ENCODE peak calls at places on chromosomes 5 and 9, in eight cellular contexts. W is transverse colon, K is kidney, O is AG04450, T is spleen, B is dorsolateral prefrontal cortex, G is progenitor cell of endocrine pancreas, Y is Peyer's patch. Z is an unnamed sample.
A peak's percentile ranks its signal among the peaks of the same experiment; 100 is the strongest.

GRCh38 chr9:22244141-22245011 is 202.2 kb upstream of the DMRTA1 start:
- DNase-seq in W (peak; percentile 37), K (no peak), O (no peak), T (peak; percentile 71), B (no peak), G (no peak), Y (no peak), Z (peak; percentile 32)

GRCh38 chr5:66963559-66963971 is 233.0 kb downstream of the CD180 start:
- DNase-seq in W (no peak), K (no peak), O (no peak), T (no peak), B (no peak), G (no peak), Y (no peak), Z (no peak)

GRCh38 chr9:133545494-133546286 is 11.2 kb downstream of the ADAMTSL2 start:
- DNase-seq in W (no peak), K (no peak), O (no peak), T (no peak), B (no peak), G (no peak), Y (no peak), Z (no peak)

GRCh38 chr5:142095651-142096330 is 12.8 kb upstream of the NDFIP1 start:
- DNase-seq in W (peak; percentile 14), K (no peak), O (no peak), T (no peak), B (no peak), G (no peak), Y (no peak), Z (no peak)

GRCh38 chr5:177306674-177307543 is 3.3 kb downstream of the PRELID1 start:
- DNase-seq in W (no peak), K (no peak), O (no peak), T (peak; percentile 88), B (no peak), G (no peak), Y (no peak), Z (peak; percentile 23)

GRCh38 chr5:52007230-52007858 is 624.1 kb downstream of the ISL1 start:
- DNase-seq in W (no peak), K (no peak), O (no peak), T (no peak), B (no peak), G (no peak), Y (no peak), Z (no peak)

GRCh38 chr9:88737031-88737430 is 202.1 kb downstream of the NXNL2 start:
- DNase-seq in W (no peak), K (peak; percentile 14), O (no peak), T (no peak), B (no peak), G (no peak), Y (no peak), Z (no peak)

GRCh38 chr9:112547712-112548440 is 61.2 kb downstream of the KIAA1958 start:
- DNase-seq in W (no peak), K (no peak), O (no peak), T (no peak), B (no peak), G (no peak), Y (no peak), Z (no peak)

GRCh38 chr5:155822177-155822576 is 504.8 kb upstream of the SGCD start:
- DNase-seq in W (no peak), K (no peak), O (no peak), T (no peak), B (no peak), G (no peak), Y (no peak), Z (no peak)
- TF ChIP-seq CTCF in W (peak; percentile 9), K (peak; percentile 16), O (no peak), T (no peak), B (no peak), G (peak; percentile 48), Y (no peak), Z (no peak)

DNA sequence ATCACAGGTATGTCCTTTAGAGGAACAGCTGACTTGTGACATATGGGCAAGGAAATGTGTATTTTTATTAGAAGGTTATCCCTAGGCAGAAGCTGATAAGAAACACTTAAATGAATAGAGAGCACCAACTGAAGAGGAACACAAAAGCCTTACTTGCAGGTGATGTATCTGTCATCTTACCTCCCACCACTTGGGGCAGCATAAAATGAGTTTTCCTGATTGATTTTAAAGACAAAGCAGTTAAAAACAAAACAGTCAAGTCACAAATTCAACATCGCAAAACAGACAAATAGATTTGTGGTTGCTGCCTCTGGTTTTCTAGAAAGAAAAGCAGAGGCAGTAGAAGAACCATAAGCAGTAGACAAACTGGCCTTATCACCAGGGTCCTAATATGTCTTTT is 302.4 kb upstream of the ZNF462 start:
- DNase-seq in W (no peak), K (no peak), O (no peak), T (no peak), B (no peak), G (no peak), Y (no peak), Z (no peak)
- TF ChIP-seq CTCF in W (no peak), K (no peak), O (no peak), T (no peak), B (no peak), G (peak; percentile 44), Y (no peak), Z (no peak)

GRCh38 chr5:30809907-30810306 is 383.6 kb upstream of the CDH6 start:
- DNase-seq in W (no peak), K (no peak), O (no peak), T (no peak), B (no peak), G (no peak), Y (no peak), Z (no peak)

GRCh38 chr5:30808996-30809395 is 384.5 kb upstream of the CDH6 start:
- DNase-seq in W (no peak), K (no peak), O (peak; percentile 15), T (no peak), B (no peak), G (no peak), Y (no peak), Z (no peak)

GRCh38 chr5:30802961-30803705 is 390.4 kb upstream of the CDH6 start:
- DNase-seq in W (no peak), K (no peak), O (no peak), T (no peak), B (no peak), G (no peak), Y (no peak), Z (no peak)

GRCh38 chr5:30804739-30805313 is 388.7 kb upstream of the CDH6 start:
- DNase-seq in W (no peak), K (no peak), O (peak; percentile 11), T (no peak), B (no peak), G (no peak), Y (no peak), Z (no peak)
- TF ChIP-seq CTCF in W (peak; percentile 8), K (peak; percentile 11), O (peak; percentile 57), T (no peak), B (peak; percentile 44), G (no peak), Y (no peak), Z (no peak)

GRCh38 chr5:3511774-3512173 is 83.9 kb upstream of the IRX1 start:
- DNase-seq in W (no peak), K (no peak), O (no peak), T (no peak), B (no peak), G (no peak), Y (no peak), Z (no peak)

GRCh38 chr5:3512291-3512690 is 83.3 kb upstream of the IRX1 start:
- DNase-seq in W (no peak), K (no peak), O (no peak), T (no peak), B (no peak), G (no peak), Y (no peak), Z (no peak)

GRCh38 chr5:3510642-3511041 is 85.0 kb upstream of the IRX1 start:
- DNase-seq in W (no peak), K (no peak), O (no peak), T (peak; percentile 33), B (no peak), G (no peak), Y (no peak), Z (no peak)

DNA sequence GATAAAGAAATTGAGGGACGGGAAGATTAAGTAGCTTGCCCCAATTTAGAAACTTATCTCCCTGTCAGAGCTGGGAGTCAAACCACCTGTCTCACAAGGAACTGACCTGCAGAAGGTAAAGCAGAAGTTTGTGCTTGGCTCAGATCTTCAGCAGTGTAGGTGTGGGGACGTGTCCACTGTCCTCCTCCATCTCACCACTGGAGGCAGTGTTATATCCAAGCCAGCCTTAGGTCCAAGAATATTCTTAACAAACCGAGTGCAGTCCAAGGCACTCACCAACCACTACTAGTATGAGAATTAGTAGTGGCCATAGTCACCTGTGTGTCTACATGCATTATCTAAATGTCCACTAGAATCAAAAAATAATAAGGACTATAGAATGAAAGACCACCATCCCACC is 86.3 kb upstream of the IRX1 start:
- DNase-seq in W (no peak), K (no peak), O (no peak), T (no peak), B (no peak), G (no peak), Y (no peak), Z (no peak)
- TF ChIP-seq CTCF in W (no peak), K (no peak), O (no peak), T (no peak), B (no peak), G (peak; percentile 30), Y (no peak), Z (no peak)

GRCh38 chr5:1202798-1203185 is 1.4 kb downstream of the SLC6A19 start:
- DNase-seq in W (no peak), K (peak; percentile 48), O (no peak), T (no peak), B (no peak), G (no peak), Y (peak; percentile 43), Z (no peak)

GRCh38 chr5:1203968-1204692 is 2.7 kb downstream of the SLC6A19 start:
- DNase-seq in W (no peak), K (peak; percentile 45), O (no peak), T (no peak), B (no peak), G (no peak), Y (no peak), Z (no peak)

GRCh38 chr5:1205255-1206180 is 4.1 kb downstream of the SLC6A19 start:
- DNase-seq in W (no peak), K (peak; percentile 56), O (no peak), T (no peak), B (no peak), G (no peak), Y (no peak), Z (no peak)

GRCh38 chr5:1203311-1203967 is 2.0 kb downstream of the SLC6A19 start:
- DNase-seq in W (no peak), K (peak; percentile 70), O (no peak), T (no peak), B (no peak), G (no peak), Y (peak; percentile 48), Z (no peak)

GRCh38 chr5:1204693-1205242 is 3.4 kb downstream of the SLC6A19 start:
- DNase-seq in W (no peak), K (no peak), O (no peak), T (no peak), B (no peak), G (no peak), Y (no peak), Z (no peak)
- TF ChIP-seq CTCF in W (peak; percentile 16), K (peak; percentile 7), O (peak; percentile 38), T (peak; percentile 29), B (peak; percentile 40), G (peak; percentile 66), Y (no peak), Z (no peak)

Z was measured in GM13976.